ENCODE peak calls at places on chromosomes 3 and 15, in four cellular contexts. B is ovary, O is esophagus muscularis mucosa, V is A549. S is an unnamed sample.

GRCh38 chr3:107112356-107112755 is 264.9 kb upstream of the CCDC54 start:
- DNase-seq in B (no peak), V (no peak), O (no peak), S (no peak)

GRCh38 chr3:25843332-25843731 is 53.4 kb downstream of the OXSM start:
- DNase-seq in O (no peak), B (no peak), V (peak), S (no peak)

GRCh38 chr3:86785381-86785780 is 205.6 kb downstream of the VGLL3 start:
- DNase-seq in B (no peak), O (no peak), V (peak), S (no peak)

GRCh38 chr3:108088697-108089096 is 2.1 kb downstream of the CD47 start:
- DNase-seq in O (no peak), V (no peak), B (no peak), S (no peak)

GRCh38 chr3:106113747-106114146 is 244.9 kb upstream of the CBLB start:
- DNase-seq in O (no peak), B (no peak), V (no peak), S (no peak)

GRCh38 chr3:170863768-170864167 is 6.2 kb downstream of the RPL22L1 start:
- DNase-seq in O (no peak), B (no peak), V (no peak), S (no peak)

GRCh38 chr15:23467110-23467600 is 20.1 kb upstream of the GOLGA6L2 start:
- DNase-seq in O (no peak), V (peak), B (no peak), S (no peak)

GRCh38 chr3:12766541-12766940 is 7.5 kb upstream of the TMEM40 start:
- DNase-seq in V (no peak), O (no peak), B (no peak), S (no peak)

GRCh38 chr15:66842710-66843441 is 140.8 kb downstream of the SMAD6 start:
- DNase-seq in B (peak), O (no peak), V (peak), S (peak)
- TF ChIP-seq EP300 in B (no peak), O (no peak), V (peak), S (no peak)

GRCh38 chr15:33561407-33561806 is 250.6 kb downstream of the RYR3 start:
- DNase-seq in V (no peak), B (no peak), O (no peak), S (no peak)

GRCh38 chr15:33567652-33568051 is 256.9 kb downstream of the RYR3 start:
- DNase-seq in V (no peak), O (no peak), B (no peak), S (no peak)

GRCh38 chr15:33559207-33559890 is 248.6 kb downstream of the RYR3 start:
- DNase-seq in B (no peak), V (no peak), O (peak), S (no peak)

GRCh38 chr15:33565099-33565498 is 254.3 kb downstream of the RYR3 start:
- DNase-seq in B (no peak), O (no peak), V (no peak), S (no peak)

GRCh38 chr15:33561967-33562366 is 251.2 kb downstream of the RYR3 start:
- DNase-seq in B (no peak), V (no peak), O (no peak), S (no peak)
- TF ChIP-seq EP300 in B (no peak), V (no peak), O (no peak), S (no peak)

GRCh38 chr3:168095611-168096209 is at the start of gene GOLIM4:
- DNase-seq in O (peak), B (peak), V (peak), S (peak)
- TF ChIP-seq EP300 in O (no peak), B (no peak), V (no peak), S (no peak)

GRCh38 chr3:24259901-24260512 is 234.6 kb downstream of the THRB start:
- DNase-seq in B (no peak), O (no peak), V (no peak), S (no peak)
- TF ChIP-seq EP300 in B (no peak), O (no peak), V (no peak), S (no peak)

GRCh38 chr3:182148360-182148759 is 436.6 kb downstream of the SOX2 start:
- DNase-seq in B (no peak), V (no peak), O (no peak), S (no peak)
- TF ChIP-seq EP300 in B (no peak), V (no peak), O (no peak), S (no peak)

DNA sequence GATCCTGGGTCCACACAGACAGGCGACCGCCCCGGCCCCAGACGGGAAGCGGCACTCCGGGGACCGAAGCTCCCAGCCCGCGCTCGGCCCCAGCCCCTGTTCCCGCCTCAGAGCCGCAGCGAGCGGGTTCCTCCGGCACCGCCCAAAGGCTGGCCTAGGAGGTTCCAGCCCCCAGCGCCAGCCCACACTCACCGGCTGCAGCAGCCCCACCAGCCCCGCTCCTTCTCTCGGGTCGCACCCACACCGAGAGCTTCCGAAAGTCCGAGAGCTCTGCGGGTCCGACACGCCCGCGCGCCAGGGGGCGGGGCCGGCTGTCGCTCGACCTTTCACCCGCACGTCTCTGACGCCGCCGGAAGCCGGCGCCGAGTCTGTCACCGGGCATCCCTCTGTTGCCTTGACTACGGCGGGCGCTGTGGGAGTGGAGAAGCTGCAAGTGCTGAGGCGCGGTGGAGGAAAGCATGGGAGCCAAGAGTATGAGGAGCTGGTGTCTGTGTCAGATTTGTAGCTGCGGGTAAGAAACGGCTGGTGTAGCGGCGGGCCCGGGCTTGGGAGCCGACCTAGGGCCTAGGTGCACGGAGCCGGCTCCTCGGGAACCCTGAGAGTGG is at the start of the genes EFL1 and SAXO2:
- DNase-seq in V (peak), B (peak), O (peak), S (peak)
- TF ChIP-seq EP300 in V (no peak), B (no peak), O (no peak), S (no peak)

DNA sequence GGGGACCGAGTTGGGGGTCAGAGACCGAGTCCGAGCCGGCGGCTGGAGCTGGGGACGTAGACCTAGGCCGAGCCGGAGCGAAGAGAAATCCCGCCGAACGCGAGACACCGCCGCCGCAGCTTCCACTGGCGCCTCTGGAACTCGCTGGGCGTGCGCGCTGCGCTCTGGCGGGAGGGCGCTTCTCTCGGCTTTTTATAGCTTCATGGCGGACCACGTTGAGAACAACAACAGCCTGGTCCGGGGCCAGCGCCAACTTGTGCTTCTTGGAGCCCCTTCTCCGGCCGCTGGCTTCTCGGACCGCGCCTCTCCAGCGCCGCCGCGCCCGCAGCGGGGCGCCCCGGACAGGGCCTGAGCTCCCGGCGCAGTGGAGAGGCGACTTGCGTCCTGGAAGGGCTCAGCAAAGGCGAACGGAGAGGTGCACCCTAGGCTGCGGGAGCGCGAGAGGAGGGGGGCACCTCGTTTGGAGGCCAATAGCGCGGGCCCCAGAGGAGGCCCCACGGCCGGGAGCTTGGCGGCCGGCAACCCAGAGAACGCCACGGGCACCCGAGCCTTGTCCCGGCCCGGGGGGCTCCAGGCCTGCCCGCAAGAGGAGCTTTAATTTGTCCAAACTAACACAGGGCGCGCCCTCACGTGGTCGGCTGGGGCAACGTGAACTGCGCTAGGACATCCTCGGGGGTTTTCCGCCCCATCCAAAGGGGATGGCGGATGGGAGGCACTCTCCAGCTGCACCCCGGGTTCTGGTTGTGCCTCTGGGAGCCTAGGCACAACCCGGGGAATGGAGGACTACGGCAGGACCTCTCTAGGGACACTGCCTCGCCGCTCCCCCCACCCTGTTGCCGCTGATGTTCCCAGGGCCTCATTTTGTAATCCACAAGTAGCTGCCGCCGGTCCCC is 37.7 kb downstream of the HMCES start:
- DNase-seq in V (peak), B (peak), O (peak), S (peak)
- TF ChIP-seq EP300 in V (no peak), B (no peak), O (no peak), S (peak)

GRCh38 chr3:32896143-32896542 is 55.3 kb upstream of the CCR4 start:
- DNase-seq in V (no peak), B (no peak), O (no peak), S (no peak)
- TF ChIP-seq EP300 in V (no peak), B (no peak), O (no peak), S (no peak)

DNA sequence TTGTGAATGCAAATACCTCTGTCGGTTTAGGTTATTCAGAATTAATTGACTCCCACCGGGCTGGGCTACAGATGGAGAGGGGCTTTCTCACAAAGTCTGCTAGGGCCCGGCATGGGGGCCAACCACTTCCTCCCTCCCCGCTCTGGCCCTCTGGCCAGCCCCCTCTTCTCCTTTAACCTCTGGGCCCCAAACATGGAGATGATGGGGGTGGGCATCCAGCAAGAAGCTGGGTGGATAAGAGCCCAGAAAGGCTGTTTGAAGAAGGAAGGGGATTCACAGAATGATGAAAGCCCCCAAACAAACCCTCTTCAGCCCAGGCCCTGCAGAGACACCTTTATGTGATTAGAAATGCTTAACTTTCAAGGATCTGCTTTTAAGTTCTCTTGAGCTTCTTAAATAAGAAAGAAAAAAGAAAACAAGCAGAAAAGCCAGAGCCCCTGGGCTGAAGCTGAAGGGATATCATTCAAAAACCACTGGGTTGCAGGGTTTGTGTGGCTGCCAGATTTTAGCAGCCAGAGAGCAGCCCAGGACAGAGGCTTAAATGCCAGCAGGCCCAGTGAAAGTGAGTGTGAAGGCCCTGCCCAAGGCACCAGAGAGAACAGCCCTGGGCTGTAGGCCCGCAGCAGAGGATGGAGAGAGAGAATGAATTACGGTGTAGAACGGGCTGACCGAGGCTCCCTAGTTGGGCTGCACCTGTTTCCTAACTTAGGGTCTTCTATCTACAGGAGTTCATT is 106.4 kb upstream of the BOC start:
- DNase-seq in O (no peak), B (no peak), V (no peak), S (peak)
- TF ChIP-seq EP300 in O (no peak), B (no peak), V (no peak), S (no peak)